ENCODE peak calls at places on chromosomes 2 and 18, in five cellular contexts. S is GM18507, G is A549, X is fibroblast of lung, N is fibroblast of the aortic adventitia. M is an unnamed sample.

GRCh38 chr2:41703123-41703522 is 344.7 kb upstream of the PKDCC start:
- DNase-seq in S (no peak), G (no peak), X (no peak), N (no peak), M (no peak)

GRCh38 chr2:71971493-71971892 is 176.2 kb downstream of the CYP26B1 start:
- DNase-seq in S (no peak), G (no peak), X (no peak), N (no peak), M (no peak)

GRCh38 chr2:11796190-11797171 is 50.0 kb downstream of the LPIN1 start:
- DNase-seq in S (no peak), G (no peak), X (peak), N (peak), M (no peak)

GRCh38 chr2:241852116-241852980 is 6.3 kb downstream of the PDCD1 start:
- DNase-seq in S (no peak), G (no peak), X (no peak), N (no peak), M (no peak)

GRCh38 chr2:1893856-1894255 is 149.5 kb upstream of the PXDN start:
- DNase-seq in S (no peak), G (no peak), X (no peak), N (no peak), M (no peak)

GRCh38 chr18:56316727-56317126 is 321.7 kb downstream of the TXNL1 start:
- DNase-seq in S (no peak), G (no peak), X (no peak), N (no peak), M (no peak)

GRCh38 chr2:28507806-28508764 is 12.2 kb downstream of the PLB1 start:
- DNase-seq in S (no peak), G (peak), X (no peak), N (no peak), M (peak)

GRCh38 chr2:238557855-238558435 is 131.2 kb downstream of the ASB1 start:
- DNase-seq in S (no peak), G (no peak), X (no peak), N (no peak), M (no peak)

GRCh38 chr18:47983946-47984345 is 53.5 kb upstream of the SMAD2 start:
- DNase-seq in S (no peak), G (no peak), X (no peak), N (no peak), M (no peak)

GRCh38 chr2:27007416-27008374 is 25.1 kb upstream of the TMEM214 start:
- DNase-seq in S (no peak), G (no peak), X (no peak), N (no peak), M (no peak)

GRCh38 chr2:230691005-230691647 is 21.5 kb upstream of the CAB39 start:
- DNase-seq in S (no peak), G (no peak), X (no peak), N (peak), M (peak)

GRCh38 chr2:29518010-29518409 is 402.8 kb downstream of the CLIP4 start:
- DNase-seq in S (no peak), G (no peak), X (peak), N (peak), M (no peak)

GRCh38 chr2:187775196-187775595 is 221.0 kb upstream of the TFPI start:
- DNase-seq in S (no peak), G (no peak), X (no peak), N (no peak), M (no peak)

GRCh38 chr2:222024934-222025890 is 273.6 kb downstream of the PAX3 start:
- DNase-seq in S (no peak), G (peak), X (peak), N (peak), M (peak)

GRCh38 chr2:85397925-85398331 is 12.2 kb downstream of the CAPG start:
- DNase-seq in S (no peak), G (no peak), X (no peak), N (no peak), M (no peak)

GRCh38 chr2:74777161-74777900 is 56.6 kb upstream of the HK2 start:
- DNase-seq in S (no peak), G (no peak), X (no peak), N (no peak), M (no peak)

GRCh38 chr2:200442471-200442870 is 67.4 kb downstream of the KCTD18 start:
- DNase-seq in S (no peak), G (no peak), X (peak), N (peak), M (no peak)

GRCh38 chr18:79919089-79919488 is 32.4 kb downstream of the SLC66A2 start:
- DNase-seq in S (no peak), G (no peak), X (no peak), N (no peak), M (no peak)

GRCh38 chr2:116948258-116948657 is 866.2 kb upstream of the DDX18 start:
- DNase-seq in S (no peak), G (no peak), X (no peak), N (no peak), M (no peak)

GRCh38 chr18:62325806-62326645 is 916 bp downstream of the TNFRSF11A start:
- DNase-seq in S (no peak), G (no peak), X (peak), N (no peak), M (no peak)

GRCh38 chr2:217928324-217929293 is 74.2 kb downstream of the TNS1 start:
- DNase-seq in S (no peak), G (no peak), X (no peak), N (no peak), M (no peak)

GRCh38 chr18:61870151-61870550 is 22.7 kb downstream of the RNF152 start:
- DNase-seq in S (no peak), G (no peak), X (peak), N (no peak), M (no peak)

GRCh38 chr2:241066893-241067341 is 35.2 kb downstream of the MTERF4 start:
- DNase-seq in S (no peak), G (peak), X (no peak), N (no peak), M (peak)

GRCh38 chr2:149645391-149645790 is 57.8 kb upstream of the MMADHC start:
- DNase-seq in S (no peak), G (no peak), X (peak), N (peak), M (no peak)

GRCh38 chr2:25421746-25422431 is 80.2 kb upstream of the DNMT3A start:
- DNase-seq in S (no peak), G (no peak), X (no peak), N (no peak), M (no peak)

GRCh38 chr18:28594034-28594433 is 417.1 kb upstream of the CDH2 start:
- DNase-seq in S (no peak), G (no peak), X (no peak), N (peak), M (no peak)

GRCh38 chr2:218083352-218083676 is 14.3 kb downstream of the RUFY4 start:
- DNase-seq in S (no peak), G (no peak), X (no peak), N (no peak), M (no peak)

GRCh38 chr18:63832470-63832869 is 55.0 kb upstream of the SERPINB2 start:
- DNase-seq in S (no peak), G (no peak), X (no peak), N (no peak), M (no peak)

GRCh38 chr2:39124770-39125075 is 3.9 kb upstream of the SOS1 start:
- DNase-seq in S (no peak), G (no peak), X (no peak), N (no peak), M (no peak)

GRCh38 chr2:172639823-172640222 is 83.9 kb downstream of the PDK1 start:
- DNase-seq in S (no peak), G (no peak), X (peak), N (peak), M (peak)

GRCh38 chr2:88188741-88189140 is 18.6 kb downstream of the THNSL2 start:
- DNase-seq in S (no peak), G (no peak), X (peak), N (peak), M (no peak)

GRCh38 chr2:241798081-241798630 is 10.8 kb upstream of the NEU4 start:
- DNase-seq in S (no peak), G (no peak), X (no peak), N (no peak), M (no peak)

GRCh38 chr2:66432801-66433694 is 1.9 kb upstream of the MEIS1 start:
- DNase-seq in S (no peak), G (peak), X (peak), N (peak), M (peak)